ENCODE peak calls at places on chromosomes 1 and 21, in nine cellular contexts. P is heart right ventricle, L is mammary epithelial cell, U is SK-N-SH, Z is OCI-LY7, I is heart left ventricle, C is K562, J is choroid plexus epithelial cell, R is esophagus squamous epithelium. G is an unnamed sample.

GRCh38 chr1:28602536-28603439 is 10.7 kb downstream of the RAB42 start:
- DNase-seq in Z (peak; percentile 68), I (no peak), R (no peak), P (peak; percentile 72), C (peak; percentile 78), L (peak; percentile 78), J (peak; percentile 88), U (peak; percentile 80), G (peak; percentile 65)

GRCh38 chr1:7993593-7994479 is 32.3 kb downstream of the ERRFI1 start:
- DNase-seq in P (no peak), I (no peak), J (peak; percentile 88), L (no peak), Z (no peak), C (no peak), U (no peak), R (no peak), G (no peak)

GRCh38 chr1:235011064-235011598 is 117.5 kb downstream of the TOMM20 start:
- DNase-seq in L (no peak), R (no peak), U (no peak), C (no peak), I (no peak), P (no peak), J (no peak), Z (peak; percentile 74), G (no peak)

GRCh38 chr1:7629011-7629410 is 142.1 kb upstream of the VAMP3 start:
- DNase-seq in L (no peak), R (no peak), J (no peak), P (no peak), C (no peak), U (no peak), I (peak; percentile 33), Z (no peak), G (no peak)

GRCh38 chr1:170168263-170168662 is 22.5 kb downstream of the NTMT2 start:
- DNase-seq in I (no peak), Z (no peak), P (no peak), C (no peak), L (peak; percentile 2), R (no peak), J (peak; percentile 71), U (no peak), G (peak; percentile 25)

GRCh38 chr1:195637474-195637873 is 970.8 kb downstream of the KCNT2 start:
- DNase-seq in I (no peak), L (no peak), R (no peak), U (peak; percentile 10), P (no peak), C (no peak), Z (no peak), J (peak; percentile 11), G (peak; percentile 2)

GRCh38 chr1:173862769-173863223 is 5.0 kb downstream of the GAS5 start:
- DNase-seq in L (no peak), R (no peak), J (no peak), P (no peak), Z (peak; percentile 22), I (no peak), C (no peak), U (no peak), G (no peak)

GRCh38 chr1:40409467-40409866 is 35.9 kb downstream of the SMAP2 start:
- DNase-seq in R (no peak), Z (no peak), L (no peak), U (no peak), C (no peak), P (no peak), I (no peak), J (no peak), G (no peak)

GRCh38 chr1:59455206-59455605 is 158.3 kb downstream of the FGGY start:
- DNase-seq in Z (no peak), C (no peak), R (no peak), U (no peak), I (no peak), J (peak; percentile 40), P (no peak), L (peak; percentile 58), G (peak; percentile 85)

GRCh38 chr1:201444792-201445191 is 23.3 kb upstream of the TNNI1 start:
- DNase-seq in Z (no peak), J (peak; percentile 56), U (no peak), R (no peak), P (no peak), L (no peak), C (no peak), I (no peak), G (no peak)

GRCh38 chr1:119713538-119714456 is 2.1 kb downstream of the PHGDH start:
- DNase-seq in R (no peak), U (no peak), C (no peak), P (no peak), J (peak; percentile 23), L (no peak), I (no peak), Z (peak; percentile 24), G (no peak)

GRCh38 chr1:229377429-229377828 is 34.6 kb upstream of the CCSAP start:
- DNase-seq in L (no peak), C (no peak), J (no peak), U (no peak), Z (no peak), R (no peak), I (no peak), P (no peak), G (no peak)

DNA sequence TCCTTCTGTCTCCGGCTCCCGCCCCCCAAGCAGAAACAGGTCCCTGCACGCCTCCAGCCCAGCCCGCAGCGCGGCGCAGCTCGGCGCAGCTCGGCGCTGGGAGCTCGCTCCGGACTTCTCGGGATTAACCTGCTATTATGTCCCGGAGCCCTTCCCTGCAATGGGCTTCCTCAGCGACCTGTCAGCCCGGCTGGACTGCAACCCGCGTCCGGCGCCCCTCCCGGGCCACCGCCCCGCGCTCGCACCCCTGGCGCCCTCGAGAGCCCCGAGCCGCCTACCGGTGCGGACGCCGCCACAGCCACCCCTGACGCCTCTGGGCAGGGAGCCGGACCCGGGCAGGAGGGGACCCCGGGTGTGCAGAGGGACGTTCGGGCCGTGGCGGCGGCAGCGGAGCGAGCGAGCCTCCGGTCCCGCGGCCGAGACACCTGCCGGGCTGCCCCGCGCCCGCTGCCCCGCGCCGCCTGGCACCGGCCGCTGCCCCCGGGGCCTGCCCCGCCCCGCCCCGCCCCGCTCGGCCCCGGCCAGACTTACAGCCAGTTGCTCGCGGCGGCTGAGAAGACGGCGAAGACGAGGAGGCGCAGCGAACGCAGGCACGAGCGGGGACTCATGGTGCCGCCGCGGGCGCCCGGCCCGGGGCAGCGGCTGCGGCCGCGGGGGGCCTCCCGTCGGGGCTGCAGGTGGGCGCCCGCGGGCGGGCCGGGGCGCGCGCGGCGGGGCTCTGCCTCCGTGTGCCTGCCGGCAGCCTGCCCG is 407 bp downstream of the WNT4 start:
- DNase-seq in P (no peak), J (peak; percentile 28), U (peak; percentile 82), I (no peak), Z (no peak), C (peak; percentile 41), L (peak; percentile 45), R (no peak), G (peak; percentile 47)
- TF ChIP-seq CTCF in P (no peak), J (no peak), U (no peak), I (no peak), Z (no peak), C (no peak), L (no peak), R (no peak), G (no peak)

DNA sequence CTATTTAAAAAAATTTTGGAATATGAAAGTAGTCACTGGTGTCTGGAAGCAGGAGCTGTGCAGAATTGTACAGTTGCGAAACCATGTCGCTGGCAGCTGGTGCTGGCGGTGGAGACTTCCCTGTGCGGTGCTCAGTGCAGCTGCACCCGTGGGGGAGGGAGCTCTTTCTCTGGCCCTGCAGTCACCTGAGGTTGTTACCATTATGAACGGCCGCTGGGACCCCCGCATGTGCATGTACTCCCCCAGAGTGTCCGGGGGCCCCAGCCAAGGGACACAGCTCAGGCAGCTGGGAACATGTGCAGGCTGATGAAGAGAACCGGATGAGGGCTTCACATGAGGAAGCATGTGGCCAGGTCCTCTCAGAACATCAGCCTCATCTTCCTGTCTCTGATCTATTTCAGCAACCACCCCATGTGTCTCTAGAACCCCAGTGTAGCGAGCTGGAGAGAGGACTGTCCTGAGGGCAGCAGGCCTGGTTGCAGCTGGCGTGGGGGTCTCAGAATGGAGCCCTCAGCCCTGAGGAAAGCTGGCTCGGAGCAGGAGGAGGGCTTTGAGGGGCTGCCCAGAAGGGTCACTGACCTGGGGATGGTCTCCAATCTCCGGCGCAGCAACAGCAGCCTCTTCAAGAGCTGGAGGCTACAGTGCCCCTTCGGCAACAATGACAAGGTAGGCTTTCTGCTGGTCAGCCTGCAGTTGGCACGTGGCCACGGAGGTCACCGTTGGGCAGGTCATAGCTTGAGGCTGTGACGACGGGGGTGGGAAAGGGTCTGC is at the start of gene TRPM2:
- DNase-seq in Z (peak; percentile 73), C (no peak), P (peak; percentile 64), L (no peak), I (peak; percentile 85), R (no peak), U (no peak), J (peak; percentile 36), G (no peak)
- H3K4me3 ChIP-seq in Z (peak within 1 kb of the TSS; percentile 0), C (no peak within 1 kb of the TSS), P (no peak within 1 kb of the TSS), L (no peak within 1 kb of the TSS), I (peak within 1 kb of the TSS; percentile 32), R (peak within 1 kb of the TSS; percentile 7), U (no peak within 1 kb of the TSS), J (no peak within 1 kb of the TSS), G (no peak within 1 kb of the TSS)

GRCh38 chr1:36889846-36890245 is 144.5 kb downstream of the GRIK3 start:
- DNase-seq in I (no peak), C (no peak), P (no peak), Z (no peak), L (no peak), J (no peak), R (no peak), U (no peak), G (no peak)

GRCh38 chr1:36889478-36889845 is 144.9 kb downstream of the GRIK3 start:
- DNase-seq in L (no peak), I (no peak), U (no peak), Z (no peak), J (no peak), P (no peak), R (no peak), C (no peak), G (no peak)

GRCh38 chr1:36900128-36900527 is 134.2 kb downstream of the GRIK3 start:
- DNase-seq in R (no peak), I (no peak), J (no peak), C (no peak), U (no peak), Z (no peak), P (no peak), L (no peak), G (no peak)

GRCh38 chr1:36890776-36891175 is 143.5 kb downstream of the GRIK3 start:
- DNase-seq in U (no peak), I (no peak), R (no peak), C (no peak), P (no peak), Z (no peak), L (no peak), J (no peak), G (no peak)

GRCh38 chr1:36894824-36895223 is 139.5 kb downstream of the GRIK3 start:
- DNase-seq in R (no peak), L (no peak), J (no peak), U (no peak), I (no peak), C (no peak), Z (no peak), P (no peak), G (no peak)
- TF ChIP-seq CTCF in R (no peak), L (no peak), J (no peak), U (no peak), I (no peak), C (no peak), Z (no peak), P (no peak), G (no peak)

DNA sequence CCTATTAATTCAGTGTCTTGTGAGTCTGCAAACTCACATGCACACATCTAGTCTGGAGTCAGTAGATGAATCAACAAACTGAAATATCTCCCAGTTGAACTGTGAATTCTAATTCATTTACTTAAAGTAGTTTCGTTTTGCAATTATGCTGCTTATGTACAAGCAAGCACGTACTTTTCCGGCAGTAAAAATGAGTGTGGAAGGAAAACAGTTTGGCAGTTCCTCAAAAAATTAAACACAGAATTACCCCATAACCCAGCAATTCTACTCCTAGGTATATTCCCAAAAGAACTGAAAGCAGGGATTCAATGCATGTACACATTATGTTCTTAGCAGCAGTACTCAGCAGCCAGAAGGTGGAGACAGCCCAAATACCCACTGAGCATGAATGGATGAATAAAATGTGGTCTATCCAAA is 49.3 kb downstream of the GNB1 start:
- DNase-seq in U (no peak), L (no peak), C (no peak), P (no peak), J (peak; percentile 36), I (no peak), R (no peak), Z (peak; percentile 46), G (no peak)
- H3K4me3 ChIP-seq in U (no peak overlapping the region), L (no peak overlapping the region), C (no peak overlapping the region), P (no peak overlapping the region), J (no peak overlapping the region), I (no peak overlapping the region), R (no peak overlapping the region), Z (peak overlapping the region; percentile 56), G (no peak overlapping the region)

G was measured in bronchial epithelial cell.